ENCODE peak calls at places on chromosomes 13 and 19, in seven cellular contexts. R, O, S, M, L, Y and A are unnamed samples.
A peak's percentile ranks its signal among the peaks of the same experiment; 100 is the strongest.

GRCh38 chr19:48452656-48453480 is 2.5 kb upstream of the KCNJ14 start:
- DNase-seq in M (no peak), O (no peak), S (no peak), L (peak; percentile 79), R (no peak), Y (no peak), A (no peak)

GRCh38 chr13:49238621-49239020 is 9.1 kb upstream of the CDADC1 start:
- DNase-seq in O (peak; percentile 93), Y (no peak), S (no peak), L (no peak), M (no peak), R (no peak), A (no peak)

GRCh38 chr13:82647540-82647939 is 1234.7 kb downstream of the SLITRK1 start:
- DNase-seq in O (no peak), Y (no peak), S (no peak), M (no peak), L (no peak), R (no peak), A (no peak)

GRCh38 chr13:111472083-111472482 is 151.6 kb downstream of the TEX29 start:
- DNase-seq in R (no peak), O (no peak), L (peak; percentile 45), M (no peak), Y (no peak), S (no peak), A (no peak)

GRCh38 chr13:24228852-24229458 is 68.4 kb downstream of the SPATA13 start:
- DNase-seq in S (peak; percentile 52), L (no peak), Y (no peak), M (no peak), R (no peak), O (peak; percentile 38), A (peak; percentile 41)

GRCh38 chr13:36814465-36814864 is 4.6 kb upstream of the RFXAP start:
- DNase-seq in O (no peak), R (no peak), Y (no peak), S (peak; percentile 8), L (peak; percentile 40), M (no peak), A (no peak)

GRCh38 chr13:22061371-22061805 is 390.5 kb downstream of the FGF9 start:
- DNase-seq in L (peak; percentile 37), M (no peak), R (no peak), S (no peak), Y (no peak), O (no peak), A (no peak)

GRCh38 chr13:83780201-83780600 is 102.1 kb downstream of the SLITRK1 start:
- DNase-seq in O (no peak), M (no peak), Y (no peak), L (no peak), R (no peak), S (no peak), A (no peak)

GRCh38 chr13:33817513-33817842 is 471 bp upstream of the RFC3 start:
- DNase-seq in O (no peak), R (no peak), M (no peak), S (no peak), L (no peak), Y (no peak), A (no peak)

GRCh38 chr19:44722131-44723121 is 23.5 kb downstream of the CEACAM16 start:
- DNase-seq in S (no peak), R (no peak), O (no peak), M (no peak), L (peak; percentile 46), Y (no peak), A (no peak)

GRCh38 chr19:2848625-2849024 is 7.3 kb downstream of the ZNF555 start:
- DNase-seq in M (no peak), O (no peak), S (no peak), R (no peak), L (no peak), Y (no peak), A (no peak)
- H3K4me3 ChIP-seq in M (no peak overlapping the region), O (no peak overlapping the region), S (no peak overlapping the region), R (no peak overlapping the region), L (no peak overlapping the region), Y (no peak overlapping the region), A (no peak overlapping the region)

GRCh38 chr19:41771410-41771809 is 16.1 kb downstream of the CEACAM6 start:
- DNase-seq in Y (no peak), R (no peak), O (no peak), M (no peak), L (no peak), S (no peak), A (no peak)

GRCh38 chr19:41769608-41770007 is 14.3 kb downstream of the CEACAM6 start:
- DNase-seq in O (no peak), S (no peak), R (no peak), Y (no peak), L (no peak), M (no peak), A (no peak)

DNA sequence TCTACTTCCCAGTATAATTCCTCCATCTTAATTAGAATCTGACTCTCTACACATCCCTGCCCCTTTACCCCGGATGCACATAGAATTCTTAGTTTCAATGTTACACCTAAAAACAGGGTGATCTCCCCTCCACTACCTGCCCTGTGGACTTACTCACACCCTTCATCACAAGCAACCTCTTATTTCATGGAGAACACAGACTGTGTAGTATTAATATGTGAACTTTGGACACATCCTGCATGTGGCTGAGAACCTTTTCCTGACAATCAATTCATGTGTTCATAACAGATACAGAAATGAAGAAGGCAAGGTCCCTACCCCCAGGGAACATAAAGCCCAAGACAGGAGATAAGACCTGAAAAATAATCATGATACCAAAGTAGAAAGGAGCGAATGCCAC is 11.8 kb downstream of the CEACAM6 start:
- DNase-seq in O (no peak), S (no peak), M (no peak), L (no peak), Y (no peak), R (no peak), A (no peak)
- H3K27me3 ChIP-seq in O (no peaks in the 10 kb centered on the region), S (no peaks in the 10 kb centered on the region), M (no peaks in the 10 kb centered on the region), L (no peaks in the 10 kb centered on the region), Y (no peaks in the 10 kb centered on the region), R (no peaks in the 10 kb centered on the region), A (no peaks in the 10 kb centered on the region)

GRCh38 chr19:50381881-50382729 is 2.0 kb upstream of the POLD1 start:
- DNase-seq in Y (no peak), R (no peak), O (no peak), L (peak; percentile 86), M (no peak), S (no peak), A (no peak)
- H3K36me3 ChIP-seq in Y (peaks cover 56% of the 10 kb centered on the region), R (peaks cover 48% of the 10 kb centered on the region), O (peaks cover 28% of the 10 kb centered on the region), L (peaks cover 19% of the 10 kb centered on the region), M (peaks cover 4% of the 10 kb centered on the region), S (no peaks in the 10 kb centered on the region), A (peaks cover 9% of the 10 kb centered on the region)

GRCh38 chr19:18293642-18294466 is 12.4 kb upstream of the JUND start:
- DNase-seq in Y (no peak), M (no peak), L (no peak), R (no peak), O (no peak), S (no peak), A (no peak)
- H3K4me3 ChIP-seq in Y (peak overlapping the region; percentile 82), M (no peak overlapping the region), L (no peak overlapping the region), R (peak overlapping the region; percentile 93), O (peak overlapping the region; percentile 62), S (peak overlapping the region; percentile 77), A (no peak overlapping the region)

GRCh38 chr13:98144501-98145350 is 1.8 kb downstream of the FARP1 start:
- DNase-seq in M (no peak), R (no peak), S (no peak), O (peak; percentile 34), Y (no peak), L (no peak), A (no peak)
- H3K27me3 ChIP-seq in M (peaks cover 5% of the 10 kb centered on the region), R (no peaks in the 10 kb centered on the region), S (no peaks in the 10 kb centered on the region), O (no peaks in the 10 kb centered on the region), Y (no peaks in the 10 kb centered on the region), L (peaks cover 15% of the 10 kb centered on the region), A (no peaks in the 10 kb centered on the region)

GRCh38 chr19:11035441-11036377 is 53.6 kb upstream of the LDLR start:
- DNase-seq in Y (peak; percentile 93), L (no peak), S (peak; percentile 95), R (peak; percentile 88), O (peak; percentile 94), M (peak; percentile 95), A (peak; percentile 44)
- H3K36me3 ChIP-seq in Y (peaks cover 70% of the 10 kb centered on the region), L (peaks cover 15% of the 10 kb centered on the region), S (no peaks in the 10 kb centered on the region), R (peaks cover 42% of the 10 kb centered on the region), O (peaks cover 31% of the 10 kb centered on the region), M (no peaks in the 10 kb centered on the region), A (peaks cover 4% of the 10 kb centered on the region)

DNA sequence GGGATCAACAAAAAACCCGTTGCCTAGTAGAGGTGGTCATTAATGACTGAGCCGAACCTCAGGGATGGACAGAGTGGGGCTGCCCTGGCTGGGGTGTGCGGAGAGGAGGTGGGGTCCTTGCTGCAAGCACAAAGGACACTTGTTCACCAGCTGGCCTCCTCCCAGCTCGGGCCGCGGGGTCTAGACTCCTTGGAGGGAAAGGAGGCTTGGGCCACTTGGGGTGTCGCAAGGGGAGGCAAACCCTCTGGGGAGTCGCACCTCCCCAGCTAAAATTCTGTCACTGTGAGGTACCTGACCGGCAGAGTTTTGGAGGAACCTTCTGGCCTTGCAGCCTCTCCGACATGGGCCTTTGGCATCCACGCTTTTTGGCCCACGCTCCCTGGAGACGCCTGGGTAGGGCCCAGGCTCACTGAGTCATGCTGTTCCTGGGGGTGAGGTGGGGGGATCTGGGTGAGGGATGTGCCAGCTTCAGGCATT is 8.2 kb downstream of the KLHL26 start:
- DNase-seq in O (no peak), R (peak; percentile 46), M (no peak), L (no peak), Y (no peak), S (no peak), A (no peak)
- H3K4me3 ChIP-seq in O (no peak overlapping the region), R (peak overlapping the region; percentile 59), M (no peak overlapping the region), L (no peak overlapping the region), Y (no peak overlapping the region), S (peak overlapping the region; percentile 32), A (no peak overlapping the region)

DNA sequence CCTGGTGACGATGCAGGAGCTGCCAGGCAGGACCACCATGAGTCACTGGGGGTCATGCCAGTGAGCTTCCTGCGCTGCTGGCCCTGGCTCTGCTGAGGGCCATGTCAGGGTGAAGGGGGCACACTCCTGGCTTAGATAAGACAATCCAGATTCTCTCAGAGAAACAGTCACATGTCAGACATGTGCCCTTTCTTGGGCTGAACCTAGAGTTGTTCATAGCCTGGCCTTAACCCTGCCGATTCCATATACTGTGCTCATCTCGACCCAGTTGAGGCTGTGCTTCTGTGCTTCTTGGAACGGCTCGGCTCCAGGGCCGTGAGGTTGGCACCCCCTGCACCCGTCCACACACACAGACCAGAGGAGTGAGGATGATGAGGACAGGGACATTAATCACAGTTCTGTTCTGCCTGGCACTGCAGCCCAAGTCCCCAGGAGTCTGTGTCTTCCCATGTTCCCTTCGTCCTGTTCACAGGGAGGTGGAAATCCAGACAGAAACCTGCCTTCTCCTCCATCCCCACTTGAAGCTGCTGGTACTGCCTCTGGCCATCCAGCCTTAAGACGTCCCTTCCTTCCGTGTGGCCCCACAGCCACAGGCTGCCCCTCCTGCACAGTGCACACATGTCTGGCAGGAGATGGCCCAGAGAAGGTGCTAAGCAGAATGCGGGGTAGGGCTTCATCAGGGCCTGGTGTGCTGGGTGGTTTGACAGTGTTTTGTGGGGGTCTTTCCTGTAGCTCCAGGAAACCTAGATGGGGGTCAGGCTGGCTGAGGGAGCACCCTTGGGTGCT is 50.0 kb downstream of the LYL1 start:
- DNase-seq in M (no peak), R (no peak), O (no peak), Y (no peak), S (no peak), L (no peak), A (no peak)
- H3K27me3 ChIP-seq in M (no peaks in the 10 kb centered on the region), R (no peaks in the 10 kb centered on the region), O (peaks cover 47% of the 10 kb centered on the region), Y (no peaks in the 10 kb centered on the region), S (no peaks in the 10 kb centered on the region), L (no peaks in the 10 kb centered on the region), A (no peaks in the 10 kb centered on the region)

GRCh38 chr19:57398868-57399267 is 9.2 kb downstream of the ZNF548 start:
- DNase-seq in O (no peak), L (no peak), M (no peak), S (no peak), Y (no peak), R (no peak), A (no peak)
- H3K36me3 ChIP-seq in O (peaks cover 36% of the 10 kb centered on the region), L (peaks cover 27% of the 10 kb centered on the region), M (no peaks in the 10 kb centered on the region), S (peaks cover 16% of the 10 kb centered on the region), Y (peaks cover 37% of the 10 kb centered on the region), R (peaks cover 60% of the 10 kb centered on the region), A (peaks cover 4% of the 10 kb centered on the region)

GRCh38 chr19:49718511-49718910 is 27.6 kb downstream of the CPT1C start:
- DNase-seq in R (no peak), M (no peak), O (no peak), S (no peak), L (no peak), Y (no peak), A (no peak)
- H3K4me3 ChIP-seq in R (no peak overlapping the region), M (no peak overlapping the region), O (no peak overlapping the region), S (peak overlapping the region; percentile 69), L (peak overlapping the region; percentile 44), Y (no peak overlapping the region), A (no peak overlapping the region)